ENCODE peak calls at places on chromosome 16, in nine cellular contexts. F is omental fat pad, H is MM.1S, O is head of caudate nucleus, M is DMS153, B is memory B cell, Q is WTC11, R is uterus, P is AG09309. L is an unnamed sample.

GRCh38 chr16:668519-669171 is 713 bp downstream of the RHOT2 start:
- DNase-seq in F (no peak), H (no peak), O (no peak), M (no peak), B (no peak), Q (no peak), R (no peak), P (no peak), L (no peak)

GRCh38 chr16:64910351-64910750 is 211.5 kb downstream of the CDH11 start:
- DNase-seq in F (no peak), H (no peak), O (no peak), M (peak), B (no peak), Q (peak), R (peak), P (peak), L (no peak)

GRCh38 chr16:11049396-11050059 is 105.2 kb downstream of the CLEC16A start:
- DNase-seq in F (no peak), H (no peak), O (no peak), M (no peak), B (no peak), Q (no peak), R (no peak), P (no peak), L (no peak)

GRCh38 chr16:20875358-20875656 is 24.9 kb downstream of the DCUN1D3 start:
- DNase-seq in F (no peak), H (no peak), O (no peak), M (no peak), B (no peak), Q (no peak), R (no peak), P (no peak), L (peak)

GRCh38 chr16:88649924-88650748 is 717 bp downstream of the CYBA start:
- DNase-seq in F (no peak), H (peak), O (no peak), M (no peak), B (peak), Q (peak), R (no peak), P (no peak), L (peak)

GRCh38 chr16:89187337-89188063 is 12.8 kb downstream of the SLC22A31 start:
- DNase-seq in F (no peak), H (no peak), O (no peak), M (no peak), B (no peak), Q (no peak), R (no peak), P (no peak), L (peak)

GRCh38 chr16:88361775-88362174 is 21.0 kb upstream of the ZNF469 start:
- DNase-seq in F (no peak), H (no peak), O (no peak), M (no peak), B (no peak), Q (no peak), R (no peak), P (no peak), L (no peak)

GRCh38 chr16:90023078-90023447 is 3.8 kb upstream of the DBNDD1 start:
- DNase-seq in F (no peak), H (no peak), O (no peak), M (no peak), B (no peak), Q (no peak), R (no peak), P (no peak), L (no peak)

GRCh38 chr16:79380990-79381389 is 219.5 kb downstream of the MAF start:
- DNase-seq in F (no peak), H (no peak), O (no peak), M (no peak), B (no peak), Q (no peak), R (no peak), P (no peak), L (no peak)

GRCh38 chr16:67939507-67940435 is 3.1 kb upstream of the PSMB10 start:
- DNase-seq in F (no peak), H (no peak), O (no peak), M (peak), B (peak), Q (no peak), R (no peak), P (no peak), L (no peak)

GRCh38 chr16:11679941-11680911 is 12.0 kb downstream of the SNN start:
- DNase-seq in F (no peak), H (peak), O (no peak), M (no peak), B (no peak), Q (no peak), R (no peak), P (no peak), L (peak)

GRCh38 chr16:30700971-30701370 is 2.0 kb downstream of the SRCAP start:
- DNase-seq in F (no peak), H (no peak), O (no peak), M (no peak), B (no peak), Q (no peak), R (no peak), P (no peak), L (no peak)

GRCh38 chr16:15715221-15715620 is 65.2 kb downstream of the NDE1 start:
- DNase-seq in F (no peak), H (no peak), O (no peak), M (no peak), B (no peak), Q (no peak), R (no peak), P (no peak), L (no peak)

GRCh38 chr16:82761858-82762257 is 135.1 kb downstream of the CDH13 start:
- DNase-seq in F (no peak), H (peak), O (no peak), M (peak), B (no peak), Q (no peak), R (no peak), P (no peak), L (no peak)

GRCh38 chr16:85354623-85355514 is 242.6 kb upstream of the CIBAR2 start:
- DNase-seq in F (no peak), H (no peak), O (no peak), M (no peak), B (no peak), Q (no peak), R (no peak), P (peak), L (no peak)

GRCh38 chr16:69150146-69150865 is 17.9 kb downstream of the UTP4 start:
- DNase-seq in F (no peak), H (peak), O (peak), M (peak), B (peak), Q (peak), R (peak), P (no peak), L (peak)

GRCh38 chr16:14232106-14232890 is 161.2 kb downstream of the MRTFB start:
- DNase-seq in F (no peak), H (no peak), O (no peak), M (peak), B (no peak), Q (no peak), R (no peak), P (no peak), L (no peak)

GRCh38 chr16:85781685-85782370 is 17.5 kb downstream of the EMC8 start:
- DNase-seq in F (no peak), H (no peak), O (peak), M (no peak), B (no peak), Q (no peak), R (peak), P (no peak), L (no peak)

GRCh38 chr16:12120331-12120981 is 143.9 kb downstream of the SNX29 start:
- DNase-seq in F (no peak), H (no peak), O (no peak), M (peak), B (no peak), Q (no peak), R (no peak), P (no peak), L (peak)

GRCh38 chr16:82585675-82586074 is 41.1 kb upstream of the CDH13 start:
- DNase-seq in F (no peak), H (no peak), O (no peak), M (no peak), B (no peak), Q (no peak), R (no peak), P (peak), L (no peak)

GRCh38 chr16:87815567-87815966 is 49.8 kb upstream of the KLHDC4 start:
- DNase-seq in F (no peak), H (no peak), O (no peak), M (no peak), B (no peak), Q (no peak), R (no peak), P (no peak), L (no peak)

GRCh38 chr16:14181371-14182050 is 110.4 kb downstream of the MRTFB start:
- DNase-seq in F (no peak), H (no peak), O (no peak), M (no peak), B (no peak), Q (no peak), R (no peak), P (peak), L (no peak)

GRCh38 chr16:89199241-89200123 is 855 bp downstream of the SLC22A31 start:
- DNase-seq in F (no peak), H (no peak), O (no peak), M (no peak), B (no peak), Q (no peak), R (no peak), P (no peak), L (no peak)

GRCh38 chr16:68332411-68333121 is 21.7 kb downstream of the PRMT7 start:
- DNase-seq in F (no peak), H (peak), O (peak), M (no peak), B (no peak), Q (no peak), R (no peak), P (no peak), L (peak)

GRCh38 chr16:31880322-31880979 is 6.8 kb downstream of the ZNF267 start:
- DNase-seq in F (no peak), H (no peak), O (no peak), M (no peak), B (no peak), Q (no peak), R (no peak), P (no peak), L (no peak)

GRCh38 chr16:81616321-81617020 is 162.6 kb upstream of the PLCG2 start:
- DNase-seq in F (no peak), H (peak), O (peak), M (no peak), B (peak), Q (peak), R (peak), P (no peak), L (peak)

GRCh38 chr16:15404792-15405191 is 9.2 kb downstream of the MPV17L start:
- DNase-seq in F (no peak), H (peak), O (no peak), M (no peak), B (no peak), Q (no peak), R (no peak), P (no peak), L (no peak)

GRCh38 chr16:31135535-31136286 is at the start of gene PRSS8:
- DNase-seq in F (no peak), H (no peak), O (no peak), M (peak), B (no peak), Q (peak), R (no peak), P (no peak), L (no peak)

GRCh38 chr16:11994187-11995119 is 17.9 kb downstream of the SNX29 start:
- DNase-seq in F (no peak), H (no peak), O (peak), M (no peak), B (no peak), Q (no peak), R (no peak), P (no peak), L (no peak)

GRCh38 chr16:83542491-83542890 is 265.3 kb upstream of the HSBP1 start:
- DNase-seq in F (no peak), H (no peak), O (no peak), M (no peak), B (no peak), Q (no peak), R (peak), P (no peak), L (no peak)

GRCh38 chr16:22638393-22639206 is 127.9 kb downstream of the NPIPB5 start:
- DNase-seq in F (no peak), H (no peak), O (no peak), M (no peak), B (no peak), Q (no peak), R (no peak), P (peak), L (no peak)

GRCh38 chr16:85216522-85217375 is 104.5 kb upstream of the CIBAR2 start:
- DNase-seq in F (no peak), H (no peak), O (peak), M (peak), B (no peak), Q (no peak), R (no peak), P (no peak), L (no peak)

GRCh38 chr16:29694384-29695195 is 15.6 kb downstream of the QPRT start:
- DNase-seq in F (no peak), H (no peak), O (no peak), M (no peak), B (no peak), Q (no peak), R (peak), P (no peak), L (no peak)

GRCh38 chr16:24069036-24069590 is 187.0 kb upstream of the CACNG3 start:
- DNase-seq in F (no peak), H (no peak), O (no peak), M (no peak), B (no peak), Q (no peak), R (no peak), P (no peak), L (no peak)

GRCh38 chr16:11799509-11800384 is 2.7 kb upstream of the ZC3H7A start:
- DNase-seq in F (no peak), H (no peak), O (no peak), M (no peak), B (peak), Q (no peak), R (no peak), P (no peak), L (no peak)

L was measured in NAMALWA.